ENCODE peak calls at places on chromosomes 5 and 9, in seven cellular contexts. D is breast epithelium, W is GM23338, A is sigmoid colon, E is K562, P is SK-N-MC, T is HCT116. R is an unnamed sample.

GRCh38 chr9:70170151-70170795 is 88.5 kb upstream of the SMC5 start:
- DNase-seq in D (no peak), W (no peak), A (no peak), E (no peak), P (no peak), T (no peak), R (no peak)

GRCh38 chr5:77816686-77817085 is 40.5 kb upstream of the TBCA start:
- DNase-seq in D (no peak), W (no peak), A (no peak), E (no peak), P (no peak), T (no peak), R (no peak)

GRCh38 chr9:24518545-24518944 is 27.2 kb downstream of the IZUMO3 start:
- DNase-seq in D (no peak), W (no peak), A (no peak), E (no peak), P (no peak), T (no peak), R (no peak)

GRCh38 chr5:112183103-112183634 is 235.9 kb downstream of the EPB41L4A start:
- DNase-seq in D (no peak), W (peak; percentile 56), A (no peak), E (no peak), P (no peak), T (peak; percentile 54), R (no peak)

GRCh38 chr5:131303537-131303936 is 39.7 kb downstream of the CDC42SE2 start:
- DNase-seq in D (no peak), W (no peak), A (no peak), E (no peak), P (peak; percentile 39), T (no peak), R (no peak)

GRCh38 chr5:58294598-58295298 is 165.1 kb downstream of the PLK2 start:
- DNase-seq in D (no peak), W (no peak), A (no peak), E (no peak), P (no peak), T (no peak), R (no peak)

GRCh38 chr5:90134892-90135291 is 274.7 kb downstream of the CETN3 start:
- DNase-seq in D (no peak), W (no peak), A (peak; percentile 87), E (no peak), P (no peak), T (no peak), R (no peak)

GRCh38 chr5:35815089-35815936 is 41.4 kb upstream of the IL7R start:
- DNase-seq in D (no peak), W (peak; percentile 81), A (no peak), E (peak; percentile 56), P (no peak), T (peak; percentile 2), R (no peak)

GRCh38 chr5:78500028-78500427 is 139.6 kb downstream of the SCAMP1 start:
- DNase-seq in D (no peak), W (no peak), A (no peak), E (no peak), P (no peak), T (no peak), R (no peak)

GRCh38 chr9:33988219-33988890 is 60.3 kb downstream of the UBAP2 start:
- DNase-seq in D (no peak), W (no peak), A (no peak), E (no peak), P (no peak), T (no peak), R (no peak)

GRCh38 chr5:42423285-42424152 is at the start of gene GHR:
- DNase-seq in D (peak; percentile 76), W (peak; percentile 93), A (peak; percentile 93), E (peak; percentile 47), P (peak; percentile 62), T (peak; percentile 6), R (peak; percentile 80)

GRCh38 chr9:127485995-127486394 is 34.7 kb downstream of the LRSAM1 start:
- DNase-seq in D (no peak), W (no peak), A (no peak), E (no peak), P (peak; percentile 32), T (no peak), R (no peak)

GRCh38 chr9:93955356-93956182 is 414 bp upstream of the BARX1 start:
- DNase-seq in D (no peak), W (peak; percentile 87), A (no peak), E (no peak), P (no peak), T (no peak), R (no peak)

GRCh38 chr5:68962632-68963484 is 131.0 kb upstream of the SLC30A5 start:
- DNase-seq in D (peak; percentile 65), W (peak; percentile 91), A (peak; percentile 84), E (peak; percentile 65), P (no peak), T (peak; percentile 53), R (no peak)

GRCh38 chr5:115369430-115370144 is 73.1 kb upstream of the CCDC112 start:
- DNase-seq in D (no peak), W (peak; percentile 45), A (no peak), E (no peak), P (no peak), T (no peak), R (no peak)

GRCh38 chr9:129309906-129310305 is 131.8 kb upstream of the IER5L start:
- DNase-seq in D (no peak), W (no peak), A (peak; percentile 15), E (peak; percentile 1), P (no peak), T (no peak), R (no peak)

GRCh38 chr9:112135706-112136105 is 39.4 kb downstream of the SUSD1 start:
- DNase-seq in D (no peak), W (no peak), A (no peak), E (no peak), P (no peak), T (no peak), R (no peak)

GRCh38 chr9:93092171-93092991 is 3.6 kb upstream of the CARD19 start:
- DNase-seq in D (no peak), W (no peak), A (peak; percentile 64), E (no peak), P (no peak), T (no peak), R (peak; percentile 77)

GRCh38 chr5:53331463-53331862 is 149.0 kb upstream of the FST start:
- DNase-seq in D (no peak), W (no peak), A (no peak), E (no peak), P (no peak), T (no peak), R (no peak)

GRCh38 chr9:133928248-133928764 is 63.8 kb downstream of the VAV2 start:
- DNase-seq in D (no peak), W (no peak), A (no peak), E (no peak), P (peak; percentile 50), T (no peak), R (no peak)

GRCh38 chr9:26326473-26327044 is 566.0 kb downstream of the CAAP1 start:
- DNase-seq in D (no peak), W (peak; percentile 78), A (no peak), E (no peak), P (peak; percentile 65), T (peak; percentile 15), R (no peak)

GRCh38 chr5:33997331-33997983 is 10.4 kb downstream of the AMACR start:
- DNase-seq in D (peak; percentile 35), W (peak; percentile 75), A (peak; percentile 83), E (peak; percentile 41), P (no peak), T (peak; percentile 19), R (no peak)
- TF ChIP-seq POLR2AphosphoS5 in D (peak; percentile 17), W (no peak), A (no peak), E (no peak), P (no peak), T (no peak), R (no peak)

DNA sequence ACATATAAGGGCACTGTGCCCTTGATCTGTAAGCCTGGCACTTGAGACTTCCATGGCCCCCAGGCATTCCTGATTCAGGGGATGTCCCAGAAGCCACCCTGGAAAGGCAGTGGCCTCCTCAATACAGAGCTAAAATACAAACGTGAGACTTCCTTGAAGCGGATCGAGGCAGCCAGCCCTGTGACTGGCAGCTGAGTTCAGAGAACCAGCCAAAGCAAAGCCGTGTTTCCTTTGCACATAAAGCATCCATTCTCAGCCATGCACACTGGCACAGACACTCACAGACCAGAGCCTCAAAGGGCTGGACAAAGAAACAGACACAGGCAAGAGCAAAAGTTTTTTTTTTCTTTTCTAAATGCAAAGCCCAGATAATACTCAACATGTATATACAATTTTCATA is 18.8 kb upstream of the CPEB4 start:
- DNase-seq in D (peak; percentile 46), W (no peak), A (no peak), E (no peak), P (no peak), T (no peak), R (no peak)
- TF ChIP-seq POLR2AphosphoS5 in D (no peak), W (no peak), A (no peak), E (no peak), P (no peak), T (no peak), R (no peak)

DNA sequence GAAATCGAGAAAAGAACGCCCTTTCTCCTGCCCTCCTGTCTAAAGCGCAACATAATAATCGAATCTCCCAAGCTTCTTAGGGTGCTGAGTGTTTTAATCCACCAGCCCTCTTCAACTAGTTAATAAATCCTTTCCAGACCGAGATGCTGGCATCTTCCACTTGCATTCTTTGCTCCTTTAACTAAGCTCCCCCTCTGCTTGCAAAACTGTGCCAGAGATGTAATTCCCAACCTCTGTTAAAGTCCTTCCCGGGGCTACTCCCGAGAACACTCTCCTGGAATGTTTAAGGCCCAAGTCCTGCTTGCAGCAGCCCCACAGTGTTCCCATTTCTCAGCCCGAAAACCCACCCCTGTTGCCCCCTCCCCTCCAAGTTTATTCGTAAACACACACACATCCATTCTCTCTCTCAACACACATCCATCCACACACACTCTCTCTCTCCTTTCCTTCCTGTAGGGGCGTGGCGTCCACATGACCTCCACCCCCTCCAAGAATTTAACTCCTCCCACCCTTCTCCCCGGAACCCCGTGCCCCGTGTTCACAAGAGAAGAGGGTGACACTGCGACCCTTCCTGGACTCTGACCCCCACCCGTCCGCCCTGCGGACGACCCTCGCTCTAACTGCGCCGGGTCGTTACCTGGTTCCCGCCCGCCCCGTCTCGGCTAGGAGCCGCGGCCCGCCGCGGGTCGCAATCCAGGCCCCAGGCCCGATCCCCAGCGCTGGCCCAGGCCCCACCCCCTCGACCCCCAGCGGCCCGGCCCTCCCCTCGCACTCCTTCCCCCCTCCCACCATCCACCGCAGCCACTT is 7.0 kb upstream of the MGAT1 start:
- DNase-seq in D (peak; percentile 90), W (peak; percentile 95), A (peak; percentile 97), E (peak; percentile 96), P (peak; percentile 66), T (peak; percentile 75), R (peak; percentile 97)
- TF ChIP-seq POLR2AphosphoS5 in D (no peak), W (no peak), A (peak; percentile 53), E (no peak), P (no peak), T (peak; percentile 20), R (no peak)

DNA sequence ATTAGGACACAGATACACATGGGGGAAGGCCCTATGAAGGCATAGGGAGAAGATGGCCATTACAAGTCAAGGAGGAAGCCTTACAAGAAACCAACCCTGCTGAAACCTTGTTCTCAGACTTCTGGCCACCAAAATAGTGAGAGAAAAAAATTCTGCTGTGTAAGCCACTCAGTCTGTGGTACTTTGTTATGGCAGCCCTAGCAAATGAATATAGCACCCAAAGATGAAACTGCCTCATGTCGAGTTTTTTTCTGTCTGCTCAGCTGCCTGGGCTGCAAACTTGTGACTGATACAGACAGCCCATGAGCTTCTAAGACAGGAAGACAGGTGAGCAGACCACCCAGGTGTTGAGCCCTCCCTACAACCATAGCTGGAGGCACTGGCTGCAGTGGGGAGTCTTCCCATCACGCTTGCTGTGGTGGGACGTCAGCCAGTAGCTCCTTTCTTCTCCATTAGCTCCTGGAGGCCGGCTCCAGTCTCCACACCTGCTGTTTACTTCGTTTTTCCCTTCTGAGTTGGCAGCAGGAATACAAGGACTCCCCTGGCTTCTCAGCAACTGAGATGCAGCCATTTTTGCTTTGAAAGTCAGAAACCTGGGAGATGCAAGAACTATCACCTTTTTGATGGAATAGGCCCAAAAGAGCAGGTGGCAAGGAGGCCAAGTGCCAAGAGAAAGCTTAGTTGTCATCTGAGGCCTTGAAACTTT is 164.9 kb downstream of the SEMA6A start:
- DNase-seq in D (no peak), W (no peak), A (no peak), E (no peak), P (no peak), T (no peak), R (no peak)
- TF ChIP-seq POLR2AphosphoS5 in D (no peak), W (no peak), A (no peak), E (no peak), P (no peak), T (no peak), R (no peak)